ENCODE peak calls at places on chromosomes 4 and X, in nine cellular contexts. Y, V, F, E, A, Q, T, K and L are unnamed samples. For H3K36me3 and H3K9me3, the result is how much of the 10 kb centered on the place peaks cover.

GRCh38 chr4:109576462-109576861 is 16.4 kb downstream of the MCUB start:
- DNase-seq in Q (no peak), K (peak), V (peak), Y (no peak), A (no peak), F (no peak), E (no peak), T (no peak), L (no peak)

GRCh38 chrX:18640686-18641085 is 31.2 kb downstream of the RS1 start:
- DNase-seq in E (no peak), K (no peak), T (no peak), Y (no peak), F (peak), A (no peak), V (no peak), Q (peak), L (no peak)

GRCh38 chr4:10100734-10101216 is 15.8 kb downstream of the WDR1 start:
- DNase-seq in F (no peak), Y (peak), A (peak), V (no peak), E (no peak), T (no peak), Q (no peak), K (no peak), L (no peak)

GRCh38 chr4:152989554-152989970 is 53.4 kb downstream of the FHDC1 start:
- DNase-seq in Q (no peak), Y (no peak), K (no peak), V (no peak), F (no peak), A (no peak), T (no peak), E (no peak), L (no peak)

GRCh38 chr4:121277194-121278105 is 103.4 kb downstream of the QRFPR start:
- DNase-seq in K (no peak), A (no peak), F (peak), Q (no peak), E (peak), T (no peak), V (no peak), Y (no peak), L (no peak)

GRCh38 chrX:55777596-55777995 is 60.0 kb downstream of the RRAGB start:
- DNase-seq in K (no peak), F (no peak), T (no peak), E (no peak), Y (no peak), V (no peak), Q (no peak), A (no peak), L (no peak)

GRCh38 chrX:9765737-9766098 is at the start of gene GPR143:
- DNase-seq in V (no peak), A (no peak), E (no peak), F (peak), T (no peak), Y (no peak), Q (no peak), K (no peak), L (no peak)

GRCh38 chr4:81913427-81913878 is 441.7 kb upstream of the RASGEF1B start:
- DNase-seq in V (no peak), Q (peak), E (peak), T (no peak), Y (peak), F (peak), A (peak), K (no peak), L (no peak)

GRCh38 chr4:12446650-12447049 is 1018.0 kb upstream of the HS3ST1 start:
- DNase-seq in Y (no peak), E (no peak), A (no peak), V (no peak), F (no peak), T (no peak), K (no peak), Q (no peak), L (no peak)

GRCh38 chr4:181592221-181592745 is 650.9 kb upstream of the TENM3 start:
- DNase-seq in F (no peak), Y (no peak), T (no peak), A (no peak), E (no peak), V (peak), K (peak), Q (no peak), L (no peak)

GRCh38 chrX:108399427-108400165 is 38.6 kb downstream of the COL4A6 start:
- DNase-seq in A (no peak), F (no peak), V (peak), E (no peak), K (peak), Q (no peak), Y (no peak), T (no peak), L (no peak)

GRCh38 chr4:173424899-173425805 is 26.2 kb upstream of the SCRG1 start:
- DNase-seq in V (peak), T (no peak), F (no peak), E (no peak), A (no peak), Y (no peak), Q (no peak), K (peak), L (no peak)

GRCh38 chr4:114277690-114278089 is 298.2 kb upstream of the ARSJ start:
- DNase-seq in A (no peak), Y (no peak), K (peak), T (no peak), E (no peak), F (no peak), V (peak), Q (no peak), L (no peak)

GRCh38 chrX:30580641-30581040 is 3.1 kb upstream of the TASL start:
- DNase-seq in F (no peak), Q (no peak), Y (no peak), A (no peak), K (no peak), V (no peak), E (no peak), T (no peak), L (no peak)

GRCh38 chr4:27490315-27490714 is 629.7 kb downstream of the STIM2 start:
- DNase-seq in Y (no peak), Q (no peak), T (no peak), E (no peak), F (peak), A (no peak), V (no peak), K (no peak), L (no peak)

GRCh38 chr4:178784491-178784890 is 1342.3 kb upstream of the AGA start:
- DNase-seq in Y (no peak), F (no peak), V (peak), Q (no peak), A (no peak), E (no peak), K (peak), T (no peak), L (no peak)

GRCh38 chr4:89561051-89561450 is 253.5 kb upstream of the GPRIN3 start:
- DNase-seq in F (peak), Y (no peak), T (no peak), A (no peak), K (no peak), V (no peak), Q (no peak), E (no peak), L (no peak)

GRCh38 chr4:158484173-158484885 is 37.4 kb upstream of the RXFP1 start:
- DNase-seq in Q (no peak), V (peak), F (no peak), E (no peak), K (peak), A (no peak), T (no peak), Y (no peak), L (no peak)

GRCh38 chr4:103499094-103499493 is 220.7 kb downstream of the TACR3 start:
- DNase-seq in A (no peak), K (no peak), T (no peak), E (no peak), Q (no peak), F (no peak), Y (no peak), V (no peak), L (no peak)

GRCh38 chrX:75784689-75785491 is at the start of gene MAGEE2:
- DNase-seq in A (peak), F (no peak), E (peak), K (no peak), Y (no peak), V (no peak), Q (no peak), T (no peak), L (peak)

GRCh38 chrX:13899607-13900006 is 82.7 kb upstream of the GPM6B start:
- DNase-seq in K (peak), V (peak), E (no peak), F (no peak), Y (no peak), Q (no peak), A (no peak), T (no peak), L (no peak)

GRCh38 chr4:15162465-15163283 is 160.4 kb downstream of the CPEB2 start:
- DNase-seq in Y (no peak), E (peak), Q (no peak), V (no peak), F (no peak), K (no peak), T (no peak), A (no peak), L (no peak)

GRCh38 chr4:19213388-19213787 is 1038.3 kb upstream of the SLIT2 start:
- DNase-seq in F (peak), Y (no peak), E (no peak), T (no peak), K (peak), V (peak), Q (peak), A (no peak), L (no peak)

GRCh38 chr4:173845580-173845979 is 315.6 kb upstream of the HAND2 start:
- DNase-seq in K (no peak), F (no peak), Q (no peak), Y (no peak), A (no peak), E (no peak), V (no peak), T (no peak), L (no peak)

GRCh38 chr4:123776267-123776666 is 379.7 kb downstream of the SPRY1 start:
- DNase-seq in Y (no peak), F (no peak), E (no peak), Q (no peak), A (no peak), T (no peak), K (no peak), V (no peak), L (no peak)

GRCh38 chrX:44314259-44314734 is 29.2 kb downstream of the EFHC2 start:
- DNase-seq in F (no peak), V (peak), E (peak), Q (no peak), T (no peak), Y (no peak), A (no peak), K (peak), L (peak)

GRCh38 chr4:105140684-105141490 is 5.8 kb upstream of the TET2 start:
- DNase-seq in Q (peak), A (peak), T (no peak), E (peak), F (peak), K (no peak), Y (peak), V (no peak), L (no peak)

GRCh38 chr4:77026322-77026704 is 49.5 kb downstream of the CCNI start:
- DNase-seq in V (no peak), Q (no peak), Y (no peak), A (no peak), K (no peak), T (no peak), F (no peak), E (no peak), L (no peak)

GRCh38 chr4:142875117-142875516 is 29.0 kb upstream of the INPP4B start:
- DNase-seq in Q (no peak), V (no peak), Y (no peak), F (peak), A (no peak), E (no peak), T (no peak), K (no peak), L (no peak)

GRCh38 chr4:108034560-108034959 is 44.9 kb downstream of the HADH start:
- DNase-seq in Q (no peak), A (no peak), K (no peak), F (no peak), E (no peak), V (no peak), T (no peak), Y (no peak), L (no peak)
- H3K4me3 ChIP-seq in Q (no peak), A (no peak), K (no peak), F (no peak), E (no peak), V (no peak), T (no peak), Y (no peak), L (no peak)

DNA sequence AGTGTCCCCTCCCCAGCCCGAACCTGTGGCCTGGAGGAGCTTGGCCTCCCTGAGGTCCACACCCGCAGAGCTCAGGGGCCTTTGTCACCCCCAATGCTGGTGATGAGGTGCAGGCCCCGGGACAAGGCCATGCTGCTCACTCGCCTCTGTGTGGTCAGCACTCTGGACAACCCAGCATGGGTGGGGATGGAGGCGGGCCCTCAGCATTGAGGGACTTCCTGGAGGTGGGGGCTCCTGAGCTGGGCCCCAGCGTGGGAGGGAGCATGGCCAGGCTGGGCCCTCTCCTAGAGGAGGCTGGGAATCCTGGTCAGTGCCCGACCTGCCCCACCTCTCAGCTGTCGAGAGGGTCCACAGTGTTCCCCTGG is 30.6 kb downstream of the TACC3 start:
- DNase-seq in T (no peak), V (no peak), A (no peak), K (no peak), F (no peak), E (no peak), Y (no peak), Q (no peak), L (no peak)
- H3K36me3 ChIP-seq in T (under half), V (under half), A (under half), K (under half), F (under half), E (under half), Y (under half), Q (under half), L (under half)

GRCh38 chr4:49058306-49058705 is 72.2 kb downstream of the CWH43 start:
- DNase-seq in T (no peak), V (no peak), E (no peak), Q (no peak), Y (no peak), A (no peak), F (no peak), K (no peak), L (no peak)
- H3K9me3 ChIP-seq in T (under half), V (under half), E (under half), Q (under half), Y (under half), A (under half), F (under half), K (under half), L (half or more)

DNA sequence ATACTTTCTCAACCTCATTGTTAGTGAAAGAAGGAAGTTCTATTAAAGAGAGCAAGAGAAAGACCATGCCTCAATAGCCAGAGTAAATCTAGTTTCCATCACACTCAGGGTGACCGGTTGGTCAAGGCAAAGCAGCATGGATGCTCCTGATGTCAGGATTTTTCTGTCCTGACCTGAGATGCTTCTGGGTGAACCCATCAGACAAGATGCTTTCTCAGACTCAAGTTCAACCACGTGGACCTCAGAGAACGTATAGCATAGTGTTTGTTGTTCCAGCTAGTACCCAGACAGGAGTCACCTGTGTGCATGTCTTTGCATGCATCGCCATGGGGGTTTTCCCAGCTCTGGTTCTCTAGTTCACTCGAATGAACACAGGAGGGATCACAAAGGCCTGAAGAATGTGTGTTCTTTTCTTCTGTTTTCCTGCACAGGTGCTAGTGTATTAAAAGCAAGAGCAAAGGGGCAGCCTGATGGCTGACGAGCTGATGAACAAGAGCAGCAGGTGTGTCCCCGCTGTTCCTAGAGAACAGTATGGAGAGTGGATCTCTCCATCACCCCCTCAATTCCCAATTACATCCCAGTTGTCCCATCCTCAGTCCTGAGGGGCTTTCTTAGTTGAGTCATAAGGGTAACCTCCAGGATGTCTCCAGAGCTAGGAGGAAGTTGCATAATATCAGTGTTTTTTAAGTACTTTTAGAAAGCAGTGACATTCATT is 110.5 kb upstream of the ENPP6 start:
- DNase-seq in K (no peak), F (no peak), T (no peak), A (no peak), V (no peak), Y (no peak), E (no peak), Q (no peak), L (no peak)
- H3K4me3 ChIP-seq in K (no peak), F (no peak), T (no peak), A (no peak), V (no peak), Y (no peak), E (no peak), Q (no peak), L (no peak)

DNA sequence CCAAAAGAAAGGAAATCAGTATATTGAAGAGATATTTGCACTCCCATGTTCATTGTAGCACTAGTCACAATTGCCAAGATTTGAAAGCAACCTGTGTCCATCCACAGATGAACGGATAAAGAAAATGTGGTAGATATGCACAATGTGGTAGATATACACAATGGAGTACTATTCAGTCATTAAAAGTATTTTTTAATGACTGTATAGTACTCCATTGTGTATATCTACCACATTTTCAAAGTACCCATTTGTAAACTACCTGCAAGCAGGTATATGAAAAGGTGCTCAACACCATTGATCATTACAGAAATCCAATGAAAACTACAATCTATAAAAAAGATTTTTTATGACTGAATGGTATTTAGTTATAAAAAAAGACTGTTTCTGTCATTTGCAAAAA is 200.4 kb downstream of the UNC5C start:
- DNase-seq in E (no peak), K (no peak), Y (no peak), A (no peak), F (no peak), V (no peak), Q (no peak), T (no peak), L (no peak)
- H3K36me3 ChIP-seq in E (under half), K (under half), Y (under half), A (under half), F (under half), V (under half), Q (under half), T (under half), L (under half)

GRCh38 chr4:8336412-8337075 is 67.0 kb downstream of the HTRA3 start:
- DNase-seq in F (no peak), T (no peak), K (peak), E (no peak), Y (no peak), Q (no peak), A (no peak), V (no peak), L (no peak)

GRCh38 chr4:8334786-8335460 is 65.4 kb downstream of the HTRA3 start:
- DNase-seq in V (no peak), T (peak), Q (no peak), F (no peak), K (no peak), Y (no peak), E (no peak), A (no peak), L (no peak)

GRCh38 chr4:8333726-8334460 is 64.3 kb downstream of the HTRA3 start:
- DNase-seq in K (no peak), Q (no peak), F (no peak), V (no peak), A (no peak), Y (no peak), T (no peak), E (no peak), L (no peak)

GRCh38 chr4:8335848-8336247 is 66.3 kb downstream of the HTRA3 start:
- DNase-seq in V (no peak), Q (no peak), T (no peak), A (no peak), F (no peak), K (no peak), E (no peak), Y (no peak), L (no peak)

DNA sequence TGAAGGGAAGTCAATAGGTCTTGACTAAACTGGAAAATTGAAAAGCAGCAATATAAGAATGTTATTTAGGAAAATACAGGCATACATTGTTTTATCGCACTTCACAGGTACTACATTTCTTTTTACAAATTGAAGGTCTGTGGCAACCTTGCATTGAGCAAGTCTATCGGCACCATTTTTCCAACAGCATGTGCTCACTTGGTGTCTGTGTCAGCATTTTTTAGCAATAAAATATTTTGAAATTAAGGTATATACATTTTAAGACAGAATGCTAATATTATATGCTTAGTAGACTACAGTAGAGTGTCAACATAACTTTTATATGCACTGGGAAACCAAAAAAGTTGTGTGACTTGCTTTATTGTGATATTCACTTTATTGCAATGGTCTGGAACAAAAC is 67.5 kb downstream of the HTRA3 start:
- DNase-seq in Y (no peak), T (no peak), E (no peak), Q (no peak), V (no peak), A (no peak), F (no peak), K (no peak), L (no peak)
- H3K9me3 ChIP-seq in Y (under half), T (under half), E (under half), Q (under half), V (under half), A (under half), F (under half), K (under half), L (under half)

DNA sequence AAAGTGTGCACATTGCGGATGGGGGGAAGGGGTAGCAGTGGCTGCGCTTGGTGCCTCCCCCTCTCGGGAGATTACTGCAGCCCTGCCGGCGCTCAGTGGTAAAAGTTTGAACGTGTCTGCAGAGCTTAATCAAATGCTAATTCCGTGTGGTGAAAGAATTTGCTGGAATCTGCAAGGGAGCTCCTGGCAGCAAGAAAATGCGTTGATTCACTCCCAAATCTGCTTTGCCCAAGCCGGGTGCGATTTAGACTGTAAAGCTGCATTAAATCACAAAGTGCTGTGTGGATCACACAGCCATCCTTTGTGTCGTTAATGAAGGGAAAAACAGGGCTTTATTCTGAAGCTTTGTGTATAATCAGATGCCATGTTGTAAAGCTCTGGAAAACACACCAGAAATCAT is 444.1 kb downstream of the BCOR start:
- DNase-seq in T (no peak), Y (no peak), K (peak), Q (no peak), A (no peak), F (peak), V (no peak), E (no peak), L (no peak)
- H3K4me3 ChIP-seq in T (no peak), Y (no peak), K (no peak), Q (no peak), A (no peak), F (peak), V (no peak), E (no peak), L (no peak)

GRCh38 chrX:40653535-40653934 is 6.2 kb upstream of the CXorf38 start:
- DNase-seq in Q (no peak), Y (no peak), F (no peak), E (no peak), K (no peak), V (no peak), A (no peak), T (no peak), L (no peak)
- H3K36me3 ChIP-seq in Q (under half), Y (under half), F (under half), E (half or more), K (under half), V (under half), A (under half), T (under half), L (under half)